ENCODE peak calls at places on chromosomes 7 and 10, in five cellular contexts. J is GM13977, T is EL, L is H9, U is lower lobe of right lung. F is an unnamed sample.

GRCh38 chr7:31432166-31432565 is 81.7 kb upstream of the ITPRID1 start:
- DNase-seq in J (no peak), T (no peak), L (no peak), U (no peak), F (no peak)

GRCh38 chr7:4575254-4575653 is 106.8 kb upstream of the FOXK1 start:
- DNase-seq in J (no peak), T (no peak), L (no peak), U (no peak), F (no peak)

GRCh38 chr7:47435889-47436312 is 146.0 kb downstream of the TNS3 start:
- DNase-seq in J (no peak), T (peak; percentile 70), L (peak; percentile 63), U (no peak), F (no peak)

GRCh38 chr7:116674508-116675173 is 2.6 kb downstream of the MET start:
- DNase-seq in J (no peak), T (peak; percentile 75), L (no peak), U (no peak), F (no peak)

GRCh38 chr7:88095-88926 is 104.1 kb upstream of the FAM20C start:
- DNase-seq in J (no peak), T (no peak), L (no peak), U (no peak), F (peak; percentile 53)

GRCh38 chr10:3399756-3400155 is 227.2 kb upstream of the PITRM1 start:
- DNase-seq in J (no peak), T (peak; percentile 40), L (no peak), U (no peak), F (no peak)

GRCh38 chr10:85719408-85719807 is 647.2 kb downstream of the GRID1 start:
- DNase-seq in J (no peak), T (no peak), L (no peak), U (no peak), F (no peak)

GRCh38 chr10:92527716-92528115 is 46.2 kb downstream of the IDE start:
- DNase-seq in J (no peak), T (no peak), L (no peak), U (no peak), F (no peak)

GRCh38 chr10:37643187-37643586 is 214.2 kb downstream of the ZNF248 start:
- DNase-seq in J (no peak), T (no peak), L (no peak), U (no peak), F (no peak)

GRCh38 chr10:103595933-103596726 is 102.6 kb downstream of the NEURL1 start:
- DNase-seq in J (no peak), T (no peak), L (no peak), U (no peak), F (no peak)